ENCODE peak calls at places on chromosomes 13 and 19, in seven cellular contexts. Y is tibial nerve, C is mucosa of descending colon, F is K562, S is brain microvascular endothelial cell, D is body of pancreas, Q is OCI-LY7. I is an unnamed sample. For H3K36me3, the result is how much of the 10 kb centered on the place peaks cover.

GRCh38 chr19:14031719-14032480 is at the start of gene IL27RA:
- DNase-seq in C (peak), D (peak), Q (peak), F (peak), Y (peak), S (peak), I (peak)

GRCh38 chr19:2142173-2142829 is 9.1 kb downstream of the AP3D1 start:
- DNase-seq in Q (no peak), F (no peak), C (no peak), D (no peak), S (no peak), Y (no peak), I (no peak)

GRCh38 chr13:48530833-48531232 is 2.0 kb downstream of the RCBTB2 start:
- DNase-seq in F (no peak), Q (peak), D (no peak), Y (no peak), S (no peak), C (no peak), I (no peak)

GRCh38 chr19:56611288-56611687 is 16.2 kb downstream of the ZNF71 start:
- DNase-seq in F (no peak), S (no peak), Y (no peak), Q (no peak), C (no peak), D (no peak), I (no peak)

GRCh38 chr19:17775991-17776803 is 18.7 kb upstream of the B3GNT3 start:
- DNase-seq in Y (no peak), Q (no peak), S (no peak), C (no peak), F (no peak), D (no peak), I (no peak)

GRCh38 chr13:94678845-94679244 is 33.5 kb downstream of the SOX21 start:
- DNase-seq in D (no peak), S (no peak), Y (no peak), Q (no peak), C (no peak), F (no peak), I (no peak)

GRCh38 chr13:104011505-104012270 is 945.5 kb upstream of the SLC10A2 start:
- DNase-seq in Q (no peak), D (peak), F (no peak), Y (no peak), C (no peak), S (no peak), I (peak)

GRCh38 chr19:18023596-18024212 is 15.7 kb downstream of the ARRDC2 start:
- DNase-seq in C (peak), S (peak), Y (peak), F (no peak), Q (peak), D (peak), I (no peak)

GRCh38 chr19:47280183-47280797 is 5.6 kb downstream of the INAFM1 start:
- DNase-seq in Y (no peak), Q (peak), D (no peak), C (peak), S (no peak), F (peak), I (peak)

GRCh38 chr13:51912091-51912490 is 50.3 kb downstream of the CCDC70 start:
- DNase-seq in F (no peak), Y (no peak), D (peak), Q (peak), S (no peak), C (no peak), I (no peak)

GRCh38 chr13:49436890-49437289 is 7.0 kb downstream of the CAB39L start:
- DNase-seq in F (no peak), D (peak), S (peak), C (no peak), Y (peak), Q (peak), I (peak)

GRCh38 chr19:39582442-39582841 is 19.9 kb upstream of the LGALS13 start:
- DNase-seq in Y (no peak), C (no peak), S (no peak), F (no peak), Q (no peak), D (no peak), I (no peak)

GRCh38 chr13:24745861-24746617 is 17.9 kb upstream of the RNF17 start:
- DNase-seq in Y (no peak), S (no peak), C (no peak), Q (no peak), F (no peak), D (no peak), I (no peak)

GRCh38 chr13:104773775-104774174 is 1707.6 kb upstream of the SLC10A2 start:
- DNase-seq in Q (peak), F (peak), C (no peak), S (peak), Y (no peak), D (no peak), I (no peak)

GRCh38 chr19:17021793-17022590 is 4.6 kb downstream of the CPAMD8 start:
- DNase-seq in C (no peak), S (no peak), F (no peak), Q (no peak), Y (no peak), D (no peak), I (no peak)

GRCh38 chr19:17020823-17021222 is 5.8 kb downstream of the CPAMD8 start:
- DNase-seq in Q (peak), S (no peak), Y (no peak), F (peak), D (no peak), C (no peak), I (peak)

GRCh38 chr19:41784337-41785239 is 11.8 kb upstream of the CEACAM3 start:
- DNase-seq in Y (no peak), Q (no peak), S (no peak), C (no peak), F (no peak), D (no peak), I (no peak)

GRCh38 chr19:5743640-5744039 is 23.2 kb downstream of the CATSPERD start:
- DNase-seq in Y (no peak), C (no peak), Q (no peak), D (no peak), F (no peak), S (no peak), I (no peak)

GRCh38 chr13:40181203-40181845 is 485.1 kb downstream of the FOXO1 start:
- DNase-seq in F (peak), Q (no peak), D (peak), S (peak), C (no peak), Y (no peak), I (no peak)

GRCh38 chr13:111992911-111993310 is 74.0 kb upstream of the SOX1 start:
- DNase-seq in Q (no peak), F (no peak), S (no peak), D (no peak), Y (no peak), C (no peak), I (no peak)

GRCh38 chr13:98297043-98297442 is 120.0 kb upstream of the RNF113B start:
- DNase-seq in C (no peak), Q (no peak), F (no peak), S (no peak), D (no peak), Y (no peak), I (no peak)

GRCh38 chr13:73198888-73199497 is 140.2 kb downstream of the KLF5 start:
- DNase-seq in S (no peak), Y (no peak), D (no peak), Q (no peak), C (no peak), F (no peak), I (no peak)

GRCh38 chr13:37011002-37011401 is 10.4 kb downstream of the EXOSC8 start:
- DNase-seq in D (no peak), S (no peak), F (no peak), Q (no peak), Y (no peak), C (no peak), I (no peak)

GRCh38 chr13:94712812-94713555 is 639 bp upstream of the SOX21 start:
- DNase-seq in D (no peak), Y (no peak), Q (no peak), C (no peak), F (no peak), S (no peak), I (peak)

GRCh38 chr13:30776661-30777060 is 41.3 kb downstream of the ALOX5AP start:
- DNase-seq in Y (no peak), Q (peak), C (no peak), S (no peak), F (no peak), D (no peak), I (no peak)

GRCh38 chr13:24150613-24151012 is 9.9 kb upstream of the SPATA13 start:
- DNase-seq in S (no peak), C (no peak), F (no peak), Y (no peak), D (no peak), Q (no peak), I (no peak)

GRCh38 chr13:98523455-98524102 is 53.3 kb downstream of the STK24 start:
- DNase-seq in Y (no peak), F (no peak), C (no peak), Q (peak), D (no peak), S (no peak), I (no peak)

GRCh38 chr13:26785845-26786630 is 25.5 kb upstream of the GPR12 start:
- DNase-seq in S (no peak), D (peak), C (peak), Q (peak), Y (peak), F (no peak), I (no peak)

GRCh38 chr13:90867336-90867683 is 480.2 kb upstream of the MIR17HG start:
- DNase-seq in S (peak), F (peak), C (peak), Q (peak), D (peak), Y (peak), I (peak)

GRCh38 chr19:14146789-14147216 is 10.4 kb upstream of the ASF1B start:
- DNase-seq in F (peak), Y (no peak), D (no peak), S (peak), C (no peak), Q (no peak), I (no peak)

GRCh38 chr13:85497652-85498051 is 301.6 kb downstream of the SLITRK6 start:
- DNase-seq in Q (no peak), F (no peak), Y (no peak), D (no peak), S (peak), C (no peak), I (no peak)

GRCh38 chr13:105918842-105919741 is 616.4 kb downstream of the EFNB2 start:
- DNase-seq in F (peak), Q (no peak), D (peak), S (peak), Y (no peak), C (peak), I (peak)

GRCh38 chr19:12913011-12913561 is 6.0 kb downstream of the SYCE2 start:
- DNase-seq in S (no peak), C (peak), Q (no peak), D (peak), F (peak), Y (peak), I (peak)

GRCh38 chr19:12952488-12953455 is 4.3 kb downstream of the GADD45GIP1 start:
- DNase-seq in Q (no peak), Y (no peak), D (no peak), F (no peak), C (no peak), S (peak), I (peak)

GRCh38 chr13:33671560-33671959 is 146.4 kb upstream of the RFC3 start:
- DNase-seq in Y (no peak), Q (no peak), D (no peak), S (no peak), F (no peak), C (no peak), I (no peak)

GRCh38 chr19:36139473-36140288 is at the start of gene CAPNS1:
- DNase-seq in F (peak), Q (peak), Y (peak), D (peak), C (peak), S (peak), I (peak)
- TF ChIP-seq CTCF in F (no peak), Q (peak), Y (no peak), D (peak), C (no peak), S (peak), I (peak)

GRCh38 chr19:50694815-50695145 is 24.8 kb downstream of the SHANK1 start:
- DNase-seq in S (no peak), Y (no peak), C (no peak), F (no peak), Q (no peak), D (no peak), I (peak)
- H3K4me3 ChIP-seq in S (no peak), Y (no peak), C (no peak), F (no peak), Q (no peak), D (no peak), I (peak)

GRCh38 chr19:4018140-4018613 is 10.6 kb downstream of the PIAS4 start:
- DNase-seq in S (no peak), F (no peak), Y (no peak), C (no peak), Q (no peak), D (no peak), I (no peak)

GRCh38 chr19:4016486-4016885 is 8.9 kb downstream of the PIAS4 start:
- DNase-seq in S (no peak), C (no peak), F (no peak), D (no peak), Y (peak), Q (no peak), I (no peak)

GRCh38 chr19:4018775-4019504 is 11.4 kb downstream of the PIAS4 start:
- DNase-seq in S (no peak), D (no peak), F (no peak), Q (no peak), Y (no peak), C (no peak), I (no peak)

GRCh38 chr19:4016903-4017638 is 9.5 kb downstream of the PIAS4 start:
- DNase-seq in S (no peak), Q (no peak), Y (no peak), D (no peak), C (no peak), F (no peak), I (no peak)

GRCh38 chr19:4019578-4019977 is 12.0 kb downstream of the PIAS4 start:
- DNase-seq in D (no peak), F (no peak), S (no peak), C (no peak), Q (no peak), Y (no peak), I (peak)
- H3K36me3 ChIP-seq in D (under half), F (under half), S (under half), C (under half), Q (half or more), Y (under half), I (under half)

DNA sequence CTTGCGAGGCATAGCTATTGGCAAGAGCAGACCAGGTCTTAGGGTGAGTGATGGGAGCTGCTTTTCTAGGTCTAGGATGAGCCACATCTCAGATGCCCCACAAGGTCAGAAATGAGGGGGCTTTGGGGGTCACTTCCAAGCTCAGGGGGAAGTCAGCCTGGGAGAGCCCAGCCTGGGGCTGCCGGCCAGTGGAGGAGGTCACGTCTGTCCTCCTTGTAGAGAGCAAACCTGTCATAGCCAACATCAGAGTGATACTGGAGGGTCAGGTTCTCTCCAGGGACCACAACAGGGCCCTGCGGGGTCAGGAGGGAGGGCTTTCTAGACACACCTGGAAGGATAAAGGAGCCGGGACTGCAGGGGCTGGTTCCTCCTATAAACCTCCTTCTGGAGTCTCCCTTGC is 2.4 kb downstream of the LILRA5 start:
- DNase-seq in Y (no peak), C (no peak), F (no peak), Q (no peak), D (no peak), S (no peak), I (no peak)
- TF ChIP-seq CTCF in Y (no peak), C (no peak), F (no peak), Q (no peak), D (no peak), S (no peak), I (no peak)

GRCh38 chr19:45664575-45664974 is 3.4 kb upstream of the GIPR start:
- DNase-seq in D (no peak), Y (no peak), F (no peak), S (no peak), Q (no peak), C (no peak), I (no peak)
- H3K4me3 ChIP-seq in D (no peak), Y (no peak), F (no peak), S (no peak), Q (no peak), C (no peak), I (no peak)

DNA sequence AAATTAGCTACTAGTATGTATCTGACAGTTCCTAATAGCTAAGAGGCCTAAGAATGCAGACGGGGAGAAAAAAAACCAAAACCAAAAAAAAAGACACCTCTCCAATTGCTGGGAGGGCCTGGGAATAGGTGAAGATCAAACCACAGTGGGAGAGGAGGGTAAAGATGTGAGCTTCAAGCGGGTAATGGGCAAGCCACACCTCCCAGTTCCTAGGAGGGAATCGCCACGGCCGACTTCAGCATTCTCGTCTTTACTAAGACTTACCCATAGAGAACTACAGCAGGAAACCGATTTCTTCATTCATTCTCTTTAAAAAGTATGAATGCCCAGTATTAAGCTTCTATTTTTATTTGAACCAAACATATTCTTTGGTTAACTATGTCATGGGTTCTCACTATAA is 5.6 kb upstream of the EEF1AKMT1 start:
- DNase-seq in F (no peak), Y (no peak), D (no peak), S (no peak), C (no peak), Q (no peak), I (no peak)
- H3K36me3 ChIP-seq in F (under half), Y (under half), D (under half), S (under half), C (under half), Q (half or more), I (under half)

GRCh38 chr19:29966594-29967249 is 24.7 kb downstream of the URI1 start:
- DNase-seq in Y (no peak), D (no peak), C (no peak), F (no peak), S (no peak), Q (peak), I (no peak)
- TF ChIP-seq CTCF in Y (no peak), D (peak), C (no peak), F (peak), S (no peak), Q (peak), I (peak)

DNA sequence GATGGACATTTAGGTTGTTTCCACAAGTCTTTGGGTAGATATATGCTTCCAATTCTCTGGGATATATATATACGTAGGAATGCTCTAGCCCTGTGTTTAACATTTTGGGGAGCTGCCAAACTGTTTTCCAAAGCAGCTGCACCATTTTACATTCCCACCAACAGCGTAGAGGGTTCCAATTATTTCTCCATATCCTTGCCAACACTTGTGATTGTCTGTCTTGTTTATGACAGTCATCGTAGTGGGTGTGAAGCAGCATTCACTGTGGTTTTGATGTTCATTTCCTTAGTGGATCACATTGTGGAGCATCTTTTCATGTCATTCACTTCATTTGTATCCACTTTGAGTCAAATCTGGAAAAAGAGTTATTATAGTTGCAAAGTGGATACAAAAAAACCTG is 4.7 kb upstream of the CBLC start:
- DNase-seq in S (no peak), C (no peak), Y (no peak), D (no peak), F (no peak), Q (no peak), I (no peak)
- H3K4me3 ChIP-seq in S (no peak), C (no peak), Y (no peak), D (no peak), F (no peak), Q (no peak), I (no peak)

DNA sequence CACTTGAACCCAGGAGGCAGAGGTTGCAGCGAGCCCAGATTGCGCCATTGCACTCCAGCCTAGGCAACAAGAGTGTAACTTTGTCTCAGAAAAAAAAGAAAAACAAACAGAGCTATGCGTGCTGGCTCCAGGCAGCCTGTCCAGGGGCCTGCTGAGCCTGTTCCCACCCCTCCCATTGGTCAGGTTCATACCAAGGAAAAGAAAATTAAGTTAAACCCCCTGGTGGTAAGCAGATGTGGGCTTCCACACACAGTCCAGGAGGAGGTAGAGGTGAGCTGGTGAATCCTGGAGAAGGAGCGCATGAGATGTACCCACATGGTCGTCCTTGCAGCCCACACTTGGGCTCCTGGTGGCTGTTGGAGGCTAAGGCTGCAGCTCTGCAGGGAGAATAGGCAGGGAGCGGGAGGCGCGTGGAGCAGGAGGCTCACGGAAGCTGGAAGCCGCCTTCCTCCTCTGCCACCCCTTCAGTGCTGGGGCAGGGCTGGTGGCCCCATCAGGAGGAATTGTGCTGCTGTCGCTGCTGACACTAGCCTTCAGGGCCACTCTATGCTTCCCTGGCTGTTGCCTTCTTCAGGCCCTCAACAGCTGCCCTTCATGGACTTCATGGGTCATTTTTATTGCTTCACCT is 10.5 kb upstream of the CHAMP1 start:
- DNase-seq in Q (no peak), S (no peak), C (no peak), F (no peak), Y (no peak), D (no peak), I (no peak)
- H3K36me3 ChIP-seq in Q (under half), S (under half), C (under half), F (half or more), Y (half or more), D (under half), I (half or more)